ENCODE peak calls at places on chromosomes 7 and 10, in seven cellular contexts. A is stimulated activated CD8-positive, alpha-beta memory T cell treated with anti-CD3 and anti-CD28 coated beads, Interleukin-7, amount 100 ng/mL, for 48 hours; Q is C1 segment of cervical spinal cord; M is NCI-H345; J is HT1080; X is CD4-positive, alpha-beta memory T cell; T is effector CD4-positive, alpha-beta T cell. N is an unnamed sample.

GRCh38 chr10:71940752-71941151 is 23.4 kb upstream of the CHST3 start:
- DNase-seq in A (no peak), Q (no peak), M (no peak), J (no peak), X (no peak), T (no peak), N (no peak)

GRCh38 chr7:103937680-103938079 is 51.8 kb downstream of the RELN start:
- DNase-seq in A (no peak), Q (no peak), M (no peak), J (no peak), X (no peak), T (no peak), N (no peak)

GRCh38 chr7:31122649-31123058 is 70.5 kb downstream of the ADCYAP1R1 start:
- DNase-seq in A (no peak), Q (peak), M (peak), J (peak), X (peak), T (no peak), N (no peak)

GRCh38 chr7:151658778-151659177 is 139.1 kb upstream of the RHEB start:
- DNase-seq in A (no peak), Q (no peak), M (no peak), J (no peak), X (no peak), T (no peak), N (no peak)

GRCh38 chr10:75762436-75762802 is 331.0 kb downstream of the LRMDA start:
- DNase-seq in A (no peak), Q (no peak), M (no peak), J (no peak), X (no peak), T (no peak), N (no peak)

GRCh38 chr7:28125381-28126046 is 55.1 kb downstream of the JAZF1 start:
- DNase-seq in A (no peak), Q (no peak), M (no peak), J (no peak), X (no peak), T (no peak), N (no peak)

GRCh38 chr7:41053830-41054229 is 649.1 kb downstream of the INHBA start:
- DNase-seq in A (no peak), Q (no peak), M (no peak), J (no peak), X (no peak), T (no peak), N (no peak)

GRCh38 chr7:108525327-108525984 is 479 bp downstream of the PNPLA8 start:
- DNase-seq in A (no peak), Q (no peak), M (peak), J (peak), X (no peak), T (no peak), N (no peak)

GRCh38 chr7:84117304-84117703 is 77.3 kb downstream of the SEMA3A start:
- DNase-seq in A (no peak), Q (no peak), M (no peak), J (no peak), X (no peak), T (no peak), N (no peak)